ENCODE peak calls at places on chromosomes 6 and 20, in nine cellular contexts. O is ACHN; Z is EL; K is kidney; F is stimulated activated CD8-positive, alpha-beta memory T cell treated with anti-CD3 and anti-CD28 coated beads, Interleukin-7, amount 100 ng/mL, for 1 hour; U is AG08395; G is stimulated activated CD4-positive, alpha-beta T cell treated with anti-CD3 and anti-CD28 coated beads, Interleukin-1b, Interleukin-23, amount 100 ng/mL, for 4 hours; H is H1; M is suprapubic skin. W is an unnamed sample.

GRCh38 chr6:24768361-24768760 is 6.4 kb upstream of the GMNN start:
- DNase-seq in K (no peak), G (no peak), Z (peak), F (no peak), H (no peak), M (no peak), U (peak), O (no peak), W (no peak)

GRCh38 chr6:1247058-1247457 is 64.8 kb upstream of the FOXQ1 start:
- DNase-seq in H (no peak), Z (no peak), K (no peak), G (no peak), U (no peak), O (no peak), F (no peak), M (no peak), W (no peak)

GRCh38 chr20:43985608-43986316 is 71.1 kb downstream of the TOX2 start:
- DNase-seq in H (no peak), G (no peak), K (peak), M (peak), F (no peak), Z (no peak), U (no peak), O (no peak), W (no peak)

GRCh38 chr6:157381631-157382621 is 936 bp downstream of the ZDHHC14 start:
- DNase-seq in F (peak), O (peak), K (peak), M (peak), Z (peak), G (peak), U (peak), H (no peak), W (no peak)

GRCh38 chr6:24752503-24752902 is 22.2 kb upstream of the GMNN start:
- DNase-seq in F (no peak), H (no peak), U (no peak), O (no peak), K (no peak), M (no peak), G (no peak), Z (no peak), W (no peak)

GRCh38 chr6:39240155-39240757 is 11.0 kb upstream of the KCNK5 start:
- DNase-seq in G (no peak), M (no peak), Z (no peak), O (no peak), F (no peak), U (no peak), K (no peak), H (no peak), W (no peak)

GRCh38 chr6:83536034-83536646 is 23.8 kb downstream of the PRSS35 start:
- DNase-seq in H (no peak), Z (peak), G (peak), M (no peak), O (peak), U (peak), F (peak), K (no peak), W (peak)

GRCh38 chr6:124968401-124968800 is 6.2 kb downstream of the RNF217 start:
- DNase-seq in H (no peak), Z (peak), U (no peak), F (no peak), G (no peak), K (no peak), O (no peak), M (no peak), W (no peak)

GRCh38 chr6:7763896-7764295 is 38.0 kb downstream of the BMP6 start:
- DNase-seq in F (no peak), U (no peak), O (no peak), Z (no peak), K (no peak), H (no peak), M (no peak), G (no peak), W (no peak)

GRCh38 chr6:136483906-136484305 is 66.3 kb downstream of the MAP7 start:
- DNase-seq in K (no peak), Z (no peak), H (no peak), G (no peak), O (no peak), F (no peak), U (no peak), M (no peak), W (no peak)

GRCh38 chr6:165060636-165061190 is 248.7 kb downstream of the C6orf118 start:
- DNase-seq in U (peak), O (no peak), Z (no peak), F (no peak), K (no peak), M (no peak), G (no peak), H (no peak), W (no peak)

GRCh38 chr20:24968278-24968677 is 19.2 kb downstream of the CST7 start:
- DNase-seq in Z (no peak), H (no peak), F (no peak), M (no peak), K (peak), U (no peak), G (no peak), O (no peak), W (no peak)

GRCh38 chr6:32086661-32087573 is 22.2 kb downstream of the TNXB start:
- DNase-seq in H (no peak), K (no peak), M (no peak), O (peak), U (peak), F (no peak), G (no peak), Z (peak), W (no peak)

GRCh38 chr6:32369678-32370077 is 2.0 kb downstream of the TSBP1 start:
- DNase-seq in F (no peak), K (no peak), G (no peak), Z (peak), M (no peak), H (no peak), U (peak), O (peak), W (no peak)

GRCh38 chr6:157786221-157786620 is 36.8 kb upstream of the SNX9 start:
- DNase-seq in K (no peak), U (no peak), H (no peak), F (no peak), M (no peak), O (no peak), G (no peak), Z (no peak), W (no peak)

GRCh38 chr6:166955865-166956443 is 396 bp downstream of the RNASET2 start:
- DNase-seq in M (no peak), O (peak), G (no peak), K (no peak), H (no peak), U (peak), F (no peak), Z (no peak), W (no peak)

GRCh38 chr20:46056970-46057855 is 28.2 kb downstream of the SLC12A5 start:
- DNase-seq in H (no peak), Z (peak), K (no peak), G (no peak), U (peak), M (no peak), F (no peak), O (peak), W (no peak)

GRCh38 chr6:14082771-14083170 is 34.8 kb upstream of the CD83 start:
- DNase-seq in O (no peak), H (no peak), U (no peak), G (no peak), K (no peak), Z (no peak), M (no peak), F (no peak), W (no peak)

GRCh38 chr6:11050735-11051134 is 6.6 kb upstream of the ELOVL2 start:
- DNase-seq in O (no peak), H (no peak), M (no peak), F (no peak), G (no peak), K (no peak), U (peak), Z (peak), W (no peak)

GRCh38 chr6:112600168-112600567 is 253.0 kb downstream of the RFPL4B start:
- DNase-seq in K (no peak), Z (no peak), U (no peak), F (no peak), G (no peak), H (no peak), M (no peak), O (no peak), W (no peak)

GRCh38 chr6:41278699-41279405 is 7.6 kb downstream of the TREM1 start:
- DNase-seq in G (peak), H (peak), U (no peak), M (no peak), F (peak), O (peak), K (no peak), Z (peak), W (peak)

GRCh38 chr6:155157101-155157500 is 106.7 kb upstream of the CLDN20 start:
- DNase-seq in M (no peak), G (no peak), F (no peak), H (no peak), U (no peak), K (no peak), Z (no peak), O (no peak), W (no peak)

GRCh38 chr6:12116264-12116800 is 104.2 kb downstream of the HIVEP1 start:
- DNase-seq in H (no peak), M (no peak), O (no peak), F (no peak), U (no peak), Z (no peak), G (no peak), K (no peak), W (no peak)

GRCh38 chr20:24610341-24611115 is 141.1 kb downstream of the SYNDIG1 start:
- DNase-seq in U (no peak), G (no peak), M (no peak), O (no peak), H (peak), K (no peak), F (no peak), Z (no peak), W (no peak)

GRCh38 chr20:48051810-48052491 is 266.7 kb upstream of the SULF2 start:
- DNase-seq in H (no peak), O (peak), G (no peak), U (peak), Z (peak), K (no peak), M (no peak), F (no peak), W (no peak)

GRCh38 chr6:81727876-81728517 is 24.5 kb downstream of the TENT5A start:
- DNase-seq in F (no peak), Z (no peak), K (no peak), H (no peak), U (no peak), G (no peak), O (no peak), M (no peak), W (no peak)

GRCh38 chr20:47453167-47453782 is 48.4 kb upstream of the NCOA3 start:
- DNase-seq in O (peak), H (no peak), Z (peak), K (peak), U (peak), G (no peak), M (no peak), F (no peak), W (no peak)

GRCh38 chr6:158626360-158627167 is 18.0 kb downstream of the DYNLT1 start:
- DNase-seq in K (no peak), U (no peak), H (no peak), O (no peak), F (no peak), Z (no peak), M (no peak), G (no peak), W (no peak)

GRCh38 chr20:53857723-53858236 is 212.6 kb downstream of the BCAS1 start:
- DNase-seq in H (no peak), O (no peak), Z (no peak), F (no peak), M (no peak), U (no peak), K (no peak), G (no peak), W (no peak)